ENCODE peak calls at places on chromosomes 1 and 21, in ten cellular contexts. L is left ventricle myocardium inferior, V is A549, F is adrenal gland, W is psoas muscle, M is Peyer's patch, Y is ovary, G is prostate gland, I is HepG2, U is NB4. N is an unnamed sample.

GRCh38 chr1:221849897-221850296 is 108.0 kb upstream of the DUSP10 start:
- DNase-seq in Y (no peak), V (no peak), G (no peak), U (no peak), L (no peak), W (no peak), F (no peak), M (no peak), I (no peak), N (no peak)

GRCh38 chr21:35529141-35529863 is 480.2 kb upstream of the RUNX1 start:
- DNase-seq in W (no peak), U (peak), G (no peak), Y (no peak), F (no peak), I (no peak), L (no peak), M (no peak), V (no peak), N (no peak)

GRCh38 chr1:79929356-79929755 is 922.8 kb upstream of the ADGRL4 start:
- DNase-seq in G (no peak), I (no peak), V (no peak), M (no peak), U (no peak), Y (no peak), W (no peak), F (no peak), L (no peak), N (no peak)

GRCh38 chr1:150268706-150269403 is at the start of gene APH1A:
- DNase-seq in U (peak), L (peak), I (peak), V (peak), F (peak), Y (peak), W (peak), G (peak), M (peak), N (peak)

GRCh38 chr1:186977266-186977957 is 148.7 kb downstream of the PLA2G4A start:
- DNase-seq in V (no peak), I (no peak), F (no peak), G (no peak), U (no peak), W (no peak), M (no peak), L (no peak), Y (no peak), N (no peak)

GRCh38 chr1:38962560-38962959 is 20.9 kb upstream of the RHBDL2 start:
- DNase-seq in U (peak), Y (no peak), I (peak), M (no peak), V (no peak), F (no peak), W (no peak), L (no peak), G (no peak), N (no peak)

GRCh38 chr1:29975036-29975694 is 738.8 kb downstream of the PTPRU start:
- DNase-seq in Y (no peak), F (peak), V (peak), G (no peak), U (peak), I (peak), L (no peak), M (no peak), W (no peak), N (no peak)

GRCh38 chr1:19430121-19431068 is 54.9 kb downstream of the CAPZB start:
- DNase-seq in Y (peak), L (no peak), F (no peak), I (peak), M (no peak), G (no peak), V (peak), W (no peak), U (no peak), N (no peak)

GRCh38 chr1:38125837-38126520 is 79.4 kb upstream of the POU3F1 start:
- DNase-seq in M (peak), I (no peak), Y (no peak), G (no peak), W (no peak), U (no peak), F (no peak), L (no peak), V (no peak), N (no peak)

GRCh38 chr1:11529763-11530730 is 51.1 kb downstream of the DISP3 start:
- DNase-seq in V (no peak), F (no peak), G (no peak), I (no peak), Y (no peak), L (no peak), U (no peak), W (no peak), M (no peak), N (no peak)

GRCh38 chr21:36135391-36136094 is 664 bp downstream of the CBR3 start:
- DNase-seq in M (peak), Y (peak), U (peak), V (peak), L (peak), F (peak), G (peak), I (no peak), W (peak), N (no peak)

GRCh38 chr1:180231506-180232420 is 1.7 kb downstream of the LHX4 start:
- DNase-seq in Y (no peak), M (peak), V (peak), L (no peak), F (no peak), G (no peak), W (no peak), U (peak), I (no peak), N (peak)

GRCh38 chr21:43917515-43918384 is 52.7 kb downstream of the AGPAT3 start:
- DNase-seq in F (no peak), U (no peak), L (no peak), G (no peak), M (peak), V (no peak), I (peak), W (no peak), Y (peak), N (no peak)

GRCh38 chr1:113307771-113308451 is 82.4 kb upstream of the MAGI3 start:
- DNase-seq in M (no peak), Y (no peak), G (no peak), W (no peak), I (peak), L (no peak), F (no peak), U (no peak), V (no peak), N (no peak)

GRCh38 chr1:202036595-202037387 is 26.4 kb downstream of the ELF3 start:
- DNase-seq in F (no peak), I (no peak), G (no peak), W (no peak), Y (no peak), L (no peak), M (no peak), V (no peak), U (no peak), N (no peak)

GRCh38 chr1:39675220-39675619 is 3.3 kb upstream of the NT5C1A start:
- DNase-seq in W (no peak), I (no peak), M (no peak), G (no peak), U (no peak), Y (no peak), L (no peak), V (no peak), F (no peak), N (no peak)

GRCh38 chr1:80918365-80918764 is 882.4 kb upstream of the ADGRL2 start:
- DNase-seq in I (no peak), V (no peak), W (no peak), F (peak), G (no peak), Y (no peak), U (no peak), L (no peak), M (no peak), N (no peak)

GRCh38 chr1:8040586-8040985 is 14.5 kb upstream of the ERRFI1 start:
- DNase-seq in L (peak), G (peak), F (peak), V (peak), M (no peak), W (peak), I (peak), Y (no peak), U (no peak), N (no peak)

GRCh38 chr21:28832013-28832714 is 160.5 kb downstream of the LTN1 start:
- DNase-seq in W (no peak), M (no peak), U (peak), G (no peak), Y (no peak), I (peak), F (no peak), L (no peak), V (no peak), N (no peak)

GRCh38 chr1:112674986-112675727 is 698 bp downstream of the MOV10 start:
- DNase-seq in M (no peak), U (peak), Y (peak), L (peak), W (peak), V (peak), G (peak), F (peak), I (peak), N (no peak)

GRCh38 chr1:18923721-18924610 is 21.6 kb upstream of the ALDH4A1 start:
- DNase-seq in I (no peak), M (no peak), G (no peak), Y (no peak), L (peak), U (peak), W (no peak), F (no peak), V (no peak), N (no peak)

GRCh38 chr1:111441573-111442192 is 7.4 kb downstream of the WDR77 start:
- DNase-seq in M (no peak), W (no peak), Y (no peak), I (peak), F (no peak), U (peak), V (no peak), G (no peak), L (no peak), N (no peak)

GRCh38 chr1:82485591-82486369 is 685.0 kb downstream of the ADGRL2 start:
- DNase-seq in M (no peak), I (no peak), U (no peak), G (peak), L (peak), F (peak), Y (peak), V (no peak), W (peak), N (no peak)

GRCh38 chr1:200929530-200930278 is 35.0 kb downstream of the INAVA start:
- DNase-seq in G (no peak), V (no peak), F (no peak), W (no peak), U (no peak), I (no peak), L (no peak), M (no peak), Y (no peak), N (no peak)

GRCh38 chr1:20732588-20733360 is at the start of gene SH2D5:
- DNase-seq in V (peak), I (peak), W (peak), G (peak), F (peak), M (peak), L (peak), U (peak), Y (peak), N (peak)

GRCh38 chr1:164723296-164723731 is 164.3 kb downstream of the PBX1 start:
- DNase-seq in V (no peak), U (no peak), Y (no peak), W (no peak), L (no peak), G (peak), M (no peak), F (no peak), I (no peak), N (no peak)

GRCh38 chr1:164720329-164721036 is 161.5 kb downstream of the PBX1 start:
- DNase-seq in W (no peak), G (no peak), Y (no peak), F (no peak), I (no peak), M (no peak), U (peak), V (no peak), L (no peak), N (no peak)

GRCh38 chr1:164718821-164719220 is 159.8 kb downstream of the PBX1 start:
- DNase-seq in F (peak), G (no peak), L (no peak), Y (no peak), W (no peak), U (no peak), M (no peak), V (no peak), I (no peak), N (no peak)

GRCh38 chr1:164719676-164720075 is 160.7 kb downstream of the PBX1 start:
- DNase-seq in V (no peak), I (no peak), F (no peak), L (no peak), G (peak), U (peak), W (no peak), Y (no peak), M (no peak), N (no peak)

DNA sequence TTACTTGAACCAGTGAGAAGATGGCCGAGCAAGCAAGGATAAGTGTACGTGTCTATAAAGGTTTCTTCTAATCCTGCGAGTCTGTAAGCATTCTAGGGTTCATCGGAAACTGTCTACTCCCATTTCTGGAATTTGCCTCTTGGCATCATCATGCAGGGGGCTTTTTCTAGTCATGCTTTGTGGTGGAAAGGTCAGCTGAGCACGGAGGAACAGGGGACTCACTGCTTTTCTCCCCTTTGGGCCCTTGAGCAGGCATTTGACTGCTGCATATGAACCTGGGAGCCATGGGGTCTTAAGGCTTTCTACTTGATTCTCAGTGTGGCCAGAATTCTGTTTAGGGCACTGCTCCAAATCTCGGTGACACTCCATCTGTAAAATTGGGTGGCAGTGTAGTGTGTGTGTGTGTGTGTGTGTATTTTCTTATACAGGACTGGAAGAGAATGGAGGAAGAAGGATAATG is 162.1 kb downstream of the PBX1 start:
- DNase-seq in V (no peak), L (no peak), U (no peak), M (no peak), W (no peak), F (no peak), G (no peak), I (no peak), Y (no peak), N (no peak)
- H3K4me3 ChIP-seq in V (no peak), L (no peak), U (peak), M (no peak), W (no peak), F (no peak), G (no peak), I (no peak), Y (no peak), N (no peak)

DNA sequence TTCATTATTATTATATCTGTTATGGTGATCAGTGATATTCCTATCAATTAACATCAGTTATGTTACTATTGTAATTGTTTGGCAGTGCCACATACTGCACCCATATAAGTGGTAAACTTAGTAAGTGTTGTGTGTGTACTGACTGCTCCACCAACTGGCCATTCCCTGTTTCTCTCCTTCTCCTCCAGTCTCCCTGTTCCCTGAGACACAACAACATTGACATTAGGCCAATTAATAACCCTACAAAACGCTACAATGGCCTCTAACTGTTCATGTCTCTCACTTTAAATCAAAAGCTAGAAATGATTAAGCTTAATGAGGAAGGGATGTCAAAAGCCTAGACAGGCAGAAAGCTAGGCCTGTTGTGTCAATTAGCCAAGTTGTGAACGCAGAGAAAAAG is 6.6 kb upstream of the THRAP3 start:
- DNase-seq in U (peak), F (peak), M (no peak), G (no peak), W (no peak), L (no peak), I (no peak), Y (no peak), V (no peak), N (no peak)
- TF ChIP-seq CTCF in U (no peak), F (peak), M (no peak), G (no peak), W (peak), L (peak), I (peak), Y (no peak), V (peak), N (no peak)

GRCh38 chr1:238546118-238546517 is 655.4 kb upstream of the ZP4 start:
- DNase-seq in F (no peak), V (no peak), G (no peak), L (no peak), U (no peak), M (no peak), W (no peak), I (no peak), Y (no peak), N (no peak)
- H3K4me3 ChIP-seq in F (no peak), V (no peak), G (no peak), L (no peak), U (no peak), M (no peak), W (no peak), I (no peak), Y (no peak), N (no peak)

DNA sequence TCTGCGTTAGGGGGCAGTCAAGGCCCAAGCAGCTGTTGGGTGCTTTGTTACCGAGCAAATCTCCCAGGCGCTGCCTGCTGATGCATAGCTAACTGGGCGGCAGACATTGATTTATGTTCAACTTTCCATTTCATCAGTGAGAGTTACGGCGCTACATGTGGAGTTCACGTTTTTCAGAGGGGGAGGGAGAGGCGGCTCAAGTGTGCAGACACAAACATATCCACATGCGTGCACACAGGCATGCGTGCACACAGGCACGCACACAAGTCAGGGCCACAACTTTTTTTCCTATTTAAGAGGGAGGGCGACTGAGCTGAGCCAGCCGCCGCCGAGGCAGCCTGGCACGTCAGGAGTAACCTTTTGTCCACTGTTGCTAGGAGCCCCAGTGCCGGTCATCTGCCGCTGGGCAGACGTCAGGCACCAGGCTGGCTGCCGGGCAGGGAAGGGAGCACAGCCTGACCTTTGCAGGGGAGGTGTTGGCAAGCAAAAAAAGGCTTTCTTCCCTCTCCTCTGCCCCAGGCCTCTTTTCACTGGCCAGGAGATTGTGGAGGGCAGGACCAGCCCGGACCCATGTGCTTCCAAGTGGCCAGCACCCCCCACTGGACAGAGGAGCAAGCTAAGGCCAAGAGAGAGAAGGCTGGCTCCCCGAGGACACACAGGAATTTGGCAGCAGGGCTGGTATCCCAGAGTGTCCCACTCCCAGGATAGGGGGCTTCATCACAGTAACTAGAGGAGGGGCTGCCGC is 73.3 kb downstream of the MRPL37 start:
- DNase-seq in V (no peak), L (peak), G (no peak), F (peak), W (peak), Y (peak), I (no peak), U (no peak), M (no peak), N (no peak)
- TF ChIP-seq CTCF in V (no peak), L (peak), G (no peak), F (peak), W (peak), Y (peak), I (peak), U (no peak), M (no peak), N (no peak)

GRCh38 chr1:211420389-211420788 is 71.6 kb downstream of the RD3 start:
- DNase-seq in F (no peak), M (no peak), Y (no peak), G (no peak), I (no peak), U (peak), L (no peak), W (no peak), V (no peak), N (no peak)

GRCh38 chr1:211411639-211412038 is 80.3 kb downstream of the RD3 start:
- DNase-seq in U (peak), I (no peak), W (no peak), V (no peak), F (no peak), Y (no peak), M (no peak), L (no peak), G (no peak), N (no peak)

GRCh38 chr1:211420845-211421454 is 71.0 kb downstream of the RD3 start:
- DNase-seq in U (no peak), Y (no peak), I (no peak), W (no peak), G (no peak), M (no peak), L (no peak), V (no peak), F (no peak), N (no peak)

DNA sequence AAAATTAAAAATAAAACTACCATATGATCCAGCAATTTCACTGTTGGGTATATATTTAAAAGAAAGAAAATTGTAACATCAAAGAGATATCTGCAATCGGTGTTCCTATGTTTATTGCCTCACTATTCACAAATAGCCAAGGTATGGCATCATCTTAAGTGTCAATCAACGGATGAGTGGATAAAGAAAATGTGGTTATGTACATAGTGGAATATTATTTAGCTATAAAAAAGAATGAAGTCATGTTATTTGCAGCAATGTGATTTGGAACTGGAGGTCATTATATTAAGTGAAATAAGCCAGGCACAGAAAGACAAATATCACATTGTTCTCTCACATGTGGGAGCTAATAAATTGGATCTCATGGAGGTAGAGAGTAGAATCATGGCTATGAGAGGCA is 76.3 kb downstream of the RD3 start:
- DNase-seq in V (no peak), G (no peak), F (no peak), I (no peak), L (no peak), U (no peak), M (no peak), W (no peak), Y (no peak), N (no peak)
- H3K4me3 ChIP-seq in V (peak), G (no peak), F (no peak), I (peak), L (peak), U (peak), M (no peak), W (peak), Y (no peak), N (peak)

GRCh38 chr1:50605186-50605875 is 182.1 kb upstream of the DMRTA2 start:
- DNase-seq in M (no peak), G (peak), F (peak), I (peak), U (peak), L (no peak), V (peak), Y (no peak), W (no peak), N (no peak)
- TF ChIP-seq CTCF in M (no peak), G (peak), F (peak), I (peak), U (peak), L (peak), V (peak), Y (no peak), W (peak), N (peak)

N was measured in GM12864.